ENCODE peak calls at places on chromosome 14, in seven cellular contexts. One of them, this sample, is unnamed.

GRCh38 chr14:78164226-78164853 is 5.8 kb upstream of the NRXN3 start:
- DNase-seq in ovary: no peak
- DNase-seq in body of pancreas: peak; percentile 13
- DNase-seq in tibial artery: no peak
- DNase-seq in CD8-positive, alpha-beta T cell: no peak
- DNase-seq in right cardiac atrium: no peak
- DNase-seq in adipocyte: no peak
- DNase-seq in this sample: peak; percentile 59

GRCh38 chr14:100552524-100553125 is 34.6 kb downstream of the BEGAIN start:
- DNase-seq in tibial artery: no peak
- DNase-seq in ovary: no peak
- DNase-seq in right cardiac atrium: no peak
- DNase-seq in adipocyte: no peak
- DNase-seq in body of pancreas: no peak
- DNase-seq in CD8-positive, alpha-beta T cell: no peak
- DNase-seq in this sample: no peak

GRCh38 chr14:83071888-83072501 is 1538.3 kb upstream of the SEL1L start:
- DNase-seq in right cardiac atrium: no peak
- DNase-seq in body of pancreas: no peak
- DNase-seq in adipocyte: peak; percentile 10
- DNase-seq in CD8-positive, alpha-beta T cell: no peak
- DNase-seq in ovary: no peak
- DNase-seq in tibial artery: no peak
- DNase-seq in this sample: no peak

GRCh38 chr14:103474893-103475292 is 47.7 kb downstream of the CKB start:
- DNase-seq in CD8-positive, alpha-beta T cell: no peak
- DNase-seq in adipocyte: no peak
- DNase-seq in body of pancreas: no peak
- DNase-seq in right cardiac atrium: no peak
- DNase-seq in tibial artery: no peak
- DNase-seq in ovary: no peak
- DNase-seq in this sample: no peak

GRCh38 chr14:49050836-49051235 is 535.3 kb downstream of the RPS29 start:
- DNase-seq in CD8-positive, alpha-beta T cell: no peak
- DNase-seq in tibial artery: no peak
- DNase-seq in adipocyte: no peak
- DNase-seq in right cardiac atrium: no peak
- DNase-seq in ovary: no peak
- DNase-seq in body of pancreas: no peak
- DNase-seq in this sample: no peak

GRCh38 chr14:34051966-34052657 is 101.2 kb upstream of the EGLN3 start:
- DNase-seq in ovary: no peak
- DNase-seq in CD8-positive, alpha-beta T cell: no peak
- DNase-seq in right cardiac atrium: no peak
- DNase-seq in body of pancreas: no peak
- DNase-seq in adipocyte: peak; percentile 13
- DNase-seq in tibial artery: no peak
- DNase-seq in this sample: peak; percentile 78

GRCh38 chr14:99522457-99522891 is 41.3 kb downstream of the CCNK start:
- DNase-seq in CD8-positive, alpha-beta T cell: no peak
- DNase-seq in adipocyte: peak; percentile 51
- DNase-seq in ovary: peak; percentile 69
- DNase-seq in body of pancreas: no peak
- DNase-seq in tibial artery: no peak
- DNase-seq in right cardiac atrium: peak; percentile 56
- DNase-seq in this sample: peak; percentile 36

GRCh38 chr14:99800781-99801180 is 7.6 kb downstream of the EML1 start:
- DNase-seq in tibial artery: no peak
- DNase-seq in body of pancreas: no peak
- DNase-seq in CD8-positive, alpha-beta T cell: no peak
- DNase-seq in ovary: no peak
- DNase-seq in adipocyte: no peak
- DNase-seq in right cardiac atrium: no peak
- DNase-seq in this sample: no peak

GRCh38 chr14:102097441-102098135 is 10.7 kb upstream of the HSP90AA1 start:
- DNase-seq in right cardiac atrium: no peak
- DNase-seq in ovary: no peak
- DNase-seq in tibial artery: peak; percentile 42
- DNase-seq in CD8-positive, alpha-beta T cell: no peak
- DNase-seq in body of pancreas: no peak
- DNase-seq in adipocyte: no peak
- DNase-seq in this sample: peak; percentile 89

GRCh38 chr14:102316048-102316745 is 3.3 kb upstream of the ZNF839 start:
- DNase-seq in CD8-positive, alpha-beta T cell: no peak
- DNase-seq in body of pancreas: peak; percentile 58
- DNase-seq in adipocyte: no peak
- DNase-seq in ovary: peak; percentile 58
- DNase-seq in right cardiac atrium: no peak
- DNase-seq in tibial artery: peak; percentile 74
- DNase-seq in this sample: no peak

GRCh38 chr14:34853041-34853440 is 22.1 kb downstream of the BAZ1A start:
- DNase-seq in CD8-positive, alpha-beta T cell: no peak
- DNase-seq in tibial artery: no peak
- DNase-seq in ovary: no peak
- DNase-seq in adipocyte: peak; percentile 45
- DNase-seq in right cardiac atrium: no peak
- DNase-seq in body of pancreas: no peak
- DNase-seq in this sample: no peak

GRCh38 chr14:75702606-75703261 is 41.7 kb downstream of the TTLL5 start:
- DNase-seq in tibial artery: no peak
- DNase-seq in body of pancreas: peak; percentile 19
- DNase-seq in adipocyte: no peak
- DNase-seq in ovary: no peak
- DNase-seq in right cardiac atrium: no peak
- DNase-seq in CD8-positive, alpha-beta T cell: no peak
- DNase-seq in this sample: no peak

GRCh38 chr14:30872602-30873001 is 1.8 kb upstream of the COCH start:
- DNase-seq in CD8-positive, alpha-beta T cell: no peak
- DNase-seq in body of pancreas: no peak
- DNase-seq in right cardiac atrium: no peak
- DNase-seq in tibial artery: no peak
- DNase-seq in adipocyte: no peak
- DNase-seq in ovary: no peak
- DNase-seq in this sample: no peak

GRCh38 chr14:76964695-76965094 is 63.8 kb downstream of the IRF2BPL start:
- DNase-seq in body of pancreas: no peak
- DNase-seq in ovary: no peak
- DNase-seq in right cardiac atrium: no peak
- DNase-seq in adipocyte: no peak
- DNase-seq in tibial artery: no peak
- DNase-seq in CD8-positive, alpha-beta T cell: no peak
- DNase-seq in this sample: no peak

GRCh38 chr14:22333408-22334274 is 255.4 kb downstream of the DAD1 start:
- DNase-seq in right cardiac atrium: no peak
- DNase-seq in adipocyte: peak; percentile 49
- DNase-seq in body of pancreas: peak; percentile 23
- DNase-seq in CD8-positive, alpha-beta T cell: no peak
- DNase-seq in tibial artery: no peak
- DNase-seq in ovary: no peak
- DNase-seq in this sample: no peak

GRCh38 chr14:22163051-22163450 is 426.0 kb downstream of the DAD1 start:
- DNase-seq in body of pancreas: no peak
- DNase-seq in ovary: no peak
- DNase-seq in tibial artery: no peak
- DNase-seq in CD8-positive, alpha-beta T cell: no peak
- DNase-seq in right cardiac atrium: no peak
- DNase-seq in adipocyte: no peak
- DNase-seq in this sample: no peak

GRCh38 chr14:52307870-52308269 is 6.2 kb upstream of the PTGER2 start:
- DNase-seq in body of pancreas: no peak
- DNase-seq in ovary: no peak
- DNase-seq in adipocyte: no peak
- DNase-seq in tibial artery: no peak
- DNase-seq in right cardiac atrium: no peak
- DNase-seq in CD8-positive, alpha-beta T cell: no peak
- DNase-seq in this sample: no peak

DNA sequence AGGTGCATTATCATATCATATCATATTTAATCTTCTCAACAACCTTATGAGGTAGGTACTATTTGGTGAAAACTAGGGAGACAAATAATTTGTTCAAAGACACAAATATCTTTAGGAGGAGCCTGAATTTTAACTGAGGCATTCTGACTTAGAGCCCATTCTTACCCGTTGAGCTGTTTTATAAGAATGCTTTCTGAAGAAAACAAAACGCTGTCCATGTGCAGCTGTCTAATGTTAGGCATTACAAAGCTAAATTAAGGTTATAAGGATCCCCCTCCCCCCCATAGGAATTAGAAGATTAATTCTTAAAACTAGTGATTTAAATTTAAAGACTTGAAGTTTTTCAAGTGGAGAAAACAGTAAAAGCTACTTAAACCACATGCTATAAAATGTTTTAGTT is 6.4 kb downstream of the KTN1 start:
- DNase-seq in ovary: no peak
- DNase-seq in body of pancreas: no peak
- DNase-seq in right cardiac atrium: no peak
- DNase-seq in CD8-positive, alpha-beta T cell: no peak
- DNase-seq in tibial artery: no peak
- DNase-seq in adipocyte: peak; percentile 39
- DNase-seq in this sample: no peak
- H3K4me1 ChIP-seq in ovary: peaks cover 7% of the 10 kb centered on the region
- H3K4me1 ChIP-seq in body of pancreas: peaks cover 69% of the 10 kb centered on the region
- H3K4me1 ChIP-seq in right cardiac atrium: peaks cover 4% of the 10 kb centered on the region
- H3K4me1 ChIP-seq in CD8-positive, alpha-beta T cell: peaks cover 51% of the 10 kb centered on the region
- H3K4me1 ChIP-seq in tibial artery: peaks cover 83% of the 10 kb centered on the region
- H3K4me1 ChIP-seq in adipocyte: peaks cover 55% of the 10 kb centered on the region
- H3K4me1 ChIP-seq in this sample: peaks cover 29% of the 10 kb centered on the region

GRCh38 chr14:93929657-93930056 is 2.5 kb downstream of the FAM181A start:
- DNase-seq in tibial artery: no peak
- DNase-seq in right cardiac atrium: no peak
- DNase-seq in ovary: no peak
- DNase-seq in body of pancreas: no peak
- DNase-seq in adipocyte: no peak
- DNase-seq in CD8-positive, alpha-beta T cell: no peak
- DNase-seq in this sample: no peak
- H3K4me1 ChIP-seq in tibial artery: no peaks in the 10 kb centered on the region
- H3K4me1 ChIP-seq in right cardiac atrium: no peaks in the 10 kb centered on the region
- H3K4me1 ChIP-seq in ovary: no peaks in the 10 kb centered on the region
- H3K4me1 ChIP-seq in body of pancreas: no peaks in the 10 kb centered on the region
- H3K4me1 ChIP-seq in adipocyte: no peaks in the 10 kb centered on the region
- H3K4me1 ChIP-seq in CD8-positive, alpha-beta T cell: no peaks in the 10 kb centered on the region
- H3K4me1 ChIP-seq in this sample: no peaks in the 10 kb centered on the region

GRCh38 chr14:88296343-88296742 is 26.7 kb downstream of the KCNK10 start:
- DNase-seq in tibial artery: no peak
- DNase-seq in CD8-positive, alpha-beta T cell: no peak
- DNase-seq in adipocyte: no peak
- DNase-seq in right cardiac atrium: no peak
- DNase-seq in ovary: no peak
- DNase-seq in body of pancreas: no peak
- DNase-seq in this sample: no peak

GRCh38 chr14:88299865-88300264 is 23.2 kb downstream of the KCNK10 start:
- DNase-seq in right cardiac atrium: no peak
- DNase-seq in ovary: no peak
- DNase-seq in adipocyte: no peak
- DNase-seq in CD8-positive, alpha-beta T cell: no peak
- DNase-seq in tibial artery: no peak
- DNase-seq in body of pancreas: no peak
- DNase-seq in this sample: no peak

GRCh38 chr14:88300817-88301216 is 22.3 kb downstream of the KCNK10 start:
- DNase-seq in adipocyte: no peak
- DNase-seq in body of pancreas: no peak
- DNase-seq in ovary: no peak
- DNase-seq in right cardiac atrium: no peak
- DNase-seq in tibial artery: no peak
- DNase-seq in CD8-positive, alpha-beta T cell: no peak
- DNase-seq in this sample: no peak

GRCh38 chr14:88301381-88301780 is 21.7 kb downstream of the KCNK10 start:
- DNase-seq in adipocyte: no peak
- DNase-seq in ovary: no peak
- DNase-seq in body of pancreas: no peak
- DNase-seq in tibial artery: no peak
- DNase-seq in right cardiac atrium: no peak
- DNase-seq in CD8-positive, alpha-beta T cell: no peak
- DNase-seq in this sample: no peak

DNA sequence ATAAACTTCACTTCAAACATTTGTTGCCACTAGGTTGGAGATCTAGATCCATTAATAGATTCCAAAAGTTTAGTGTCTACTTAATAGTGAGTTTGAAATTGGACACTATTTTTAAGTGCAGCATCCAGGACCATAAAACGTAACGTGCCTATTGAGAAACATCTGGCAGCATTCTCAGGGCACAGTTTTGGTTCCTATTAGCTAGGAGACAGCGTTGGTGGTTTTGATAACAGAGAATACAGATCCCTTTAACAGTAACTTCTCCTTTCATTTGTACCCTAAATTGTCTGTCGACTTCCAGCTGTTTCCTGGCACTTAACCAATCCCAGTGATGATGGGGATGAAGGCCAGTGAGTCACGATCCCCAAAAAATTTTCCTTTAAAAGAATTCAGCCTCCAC is 25.8 kb downstream of the KCNK10 start:
- DNase-seq in tibial artery: no peak
- DNase-seq in right cardiac atrium: no peak
- DNase-seq in CD8-positive, alpha-beta T cell: no peak
- DNase-seq in adipocyte: no peak
- DNase-seq in ovary: no peak
- DNase-seq in body of pancreas: no peak
- DNase-seq in this sample: no peak
- H3K4me1 ChIP-seq in tibial artery: no peaks in the 10 kb centered on the region
- H3K4me1 ChIP-seq in right cardiac atrium: no peaks in the 10 kb centered on the region
- H3K4me1 ChIP-seq in CD8-positive, alpha-beta T cell: no peaks in the 10 kb centered on the region
- H3K4me1 ChIP-seq in adipocyte: no peaks in the 10 kb centered on the region
- H3K4me1 ChIP-seq in ovary: no peaks in the 10 kb centered on the region
- H3K4me1 ChIP-seq in body of pancreas: no peaks in the 10 kb centered on the region
- H3K4me1 ChIP-seq in this sample: no peaks in the 10 kb centered on the region

GRCh38 chr14:94635143-94635542 is 23.0 kb downstream of the SERPINA3 start:
- DNase-seq in tibial artery: no peak
- DNase-seq in ovary: no peak
- DNase-seq in body of pancreas: no peak
- DNase-seq in right cardiac atrium: no peak
- DNase-seq in CD8-positive, alpha-beta T cell: no peak
- DNase-seq in adipocyte: no peak
- DNase-seq in this sample: no peak

GRCh38 chr14:94636744-94637412 is 24.7 kb downstream of the SERPINA3 start:
- DNase-seq in CD8-positive, alpha-beta T cell: no peak
- DNase-seq in tibial artery: no peak
- DNase-seq in adipocyte: no peak
- DNase-seq in body of pancreas: no peak
- DNase-seq in ovary: no peak
- DNase-seq in right cardiac atrium: no peak
- DNase-seq in this sample: peak; percentile 61

GRCh38 chr14:94640721-94641631 is 28.8 kb downstream of the SERPINA3 start:
- DNase-seq in tibial artery: no peak
- DNase-seq in CD8-positive, alpha-beta T cell: no peak
- DNase-seq in adipocyte: no peak
- DNase-seq in right cardiac atrium: no peak
- DNase-seq in body of pancreas: no peak
- DNase-seq in ovary: no peak
- DNase-seq in this sample: no peak

GRCh38 chr14:94638961-94639817 is 27.0 kb downstream of the SERPINA3 start:
- DNase-seq in CD8-positive, alpha-beta T cell: no peak
- DNase-seq in body of pancreas: no peak
- DNase-seq in ovary: no peak
- DNase-seq in right cardiac atrium: no peak
- DNase-seq in tibial artery: no peak
- DNase-seq in adipocyte: no peak
- DNase-seq in this sample: no peak

DNA sequence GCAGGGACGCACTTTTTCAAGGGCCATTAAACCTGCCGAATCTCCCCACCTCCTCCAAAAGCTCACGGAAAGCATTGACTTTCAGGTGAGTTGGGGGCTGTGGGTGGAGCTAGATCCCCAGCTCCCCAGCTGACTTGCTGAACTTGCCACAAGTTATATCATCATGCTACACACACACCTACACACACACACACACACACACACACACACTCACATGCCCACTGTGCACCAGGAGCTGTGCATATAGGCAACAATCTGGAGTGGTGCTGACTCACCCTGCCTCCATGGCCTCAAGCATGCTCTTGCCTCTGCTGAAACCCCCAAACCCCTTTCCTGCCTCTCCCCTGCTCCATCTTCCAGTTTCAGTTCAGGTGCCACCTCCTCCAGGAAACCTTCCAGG is 26.1 kb downstream of the SERPINA3 start:
- DNase-seq in right cardiac atrium: no peak
- DNase-seq in CD8-positive, alpha-beta T cell: no peak
- DNase-seq in body of pancreas: no peak
- DNase-seq in ovary: no peak
- DNase-seq in adipocyte: no peak
- DNase-seq in tibial artery: no peak
- DNase-seq in this sample: no peak
- H3K4me1 ChIP-seq in right cardiac atrium: no peaks in the 10 kb centered on the region
- H3K4me1 ChIP-seq in CD8-positive, alpha-beta T cell: no peaks in the 10 kb centered on the region
- H3K4me1 ChIP-seq in body of pancreas: peaks cover 8% of the 10 kb centered on the region
- H3K4me1 ChIP-seq in ovary: no peaks in the 10 kb centered on the region
- H3K4me1 ChIP-seq in adipocyte: no peaks in the 10 kb centered on the region
- H3K4me1 ChIP-seq in tibial artery: no peaks in the 10 kb centered on the region
- H3K4me1 ChIP-seq in this sample: peaks cover 8% of the 10 kb centered on the region